ENCODE peak calls at places on chromosomes 4 and X, in four cellular contexts. One of them, this sample, is unnamed.

GRCh38 chr4:139950568-139950967 is 203.4 kb downstream of the MAML3 start:
- DNase-seq in AG09309: peak
- DNase-seq in fibroblast of pulmonary artery: peak
- DNase-seq in kidney: no peak
- DNase-seq in this sample: no peak

GRCh38 chr4:28469886-28470285 is 1609.2 kb downstream of the STIM2 start:
- DNase-seq in AG09309: peak
- DNase-seq in kidney: no peak
- DNase-seq in fibroblast of pulmonary artery: no peak
- DNase-seq in this sample: no peak

GRCh38 chrX:9133426-9133825 is 99.5 kb upstream of the FAM9B start:
- DNase-seq in AG09309: no peak
- DNase-seq in kidney: no peak
- DNase-seq in fibroblast of pulmonary artery: peak
- DNase-seq in this sample: no peak

GRCh38 chr4:79686976-79687375 is 278.9 kb upstream of the GK2 start:
- DNase-seq in fibroblast of pulmonary artery: no peak
- DNase-seq in AG09309: no peak
- DNase-seq in kidney: no peak
- DNase-seq in this sample: no peak

GRCh38 chr4:40656221-40656863 is 26.7 kb upstream of the RBM47 start:
- DNase-seq in fibroblast of pulmonary artery: no peak
- DNase-seq in kidney: no peak
- DNase-seq in AG09309: no peak
- DNase-seq in this sample: no peak

GRCh38 chr4:13918110-13918509 is 290.6 kb upstream of the BOD1L1 start:
- DNase-seq in fibroblast of pulmonary artery: peak
- DNase-seq in AG09309: peak
- DNase-seq in kidney: no peak
- DNase-seq in this sample: peak

GRCh38 chr4:170938588-170938987 is 848.8 kb upstream of the AADAT start:
- DNase-seq in kidney: no peak
- DNase-seq in AG09309: no peak
- DNase-seq in fibroblast of pulmonary artery: no peak
- DNase-seq in this sample: no peak

GRCh38 chr4:48262484-48262883 is 7.2 kb downstream of the TEC start:
- DNase-seq in kidney: no peak
- DNase-seq in fibroblast of pulmonary artery: no peak
- DNase-seq in AG09309: no peak
- DNase-seq in this sample: no peak

GRCh38 chr4:117479673-117480072 is 394.3 kb upstream of the TRAM1L1 start:
- DNase-seq in AG09309: no peak
- DNase-seq in kidney: no peak
- DNase-seq in fibroblast of pulmonary artery: no peak
- DNase-seq in this sample: no peak

GRCh38 chr4:3710451-3711182 is 55.6 kb upstream of the ADRA2C start:
- DNase-seq in AG09309: no peak
- DNase-seq in kidney: peak
- DNase-seq in fibroblast of pulmonary artery: no peak
- DNase-seq in this sample: no peak

GRCh38 chrX:3184176-3184930 is 143.1 kb downstream of the ARSF start:
- DNase-seq in kidney: no peak
- DNase-seq in AG09309: peak
- DNase-seq in fibroblast of pulmonary artery: peak
- DNase-seq in this sample: peak

GRCh38 chr4:141037441-141037840 is 95.8 kb downstream of the RNF150 start:
- DNase-seq in kidney: no peak
- DNase-seq in fibroblast of pulmonary artery: no peak
- DNase-seq in AG09309: no peak
- DNase-seq in this sample: no peak

GRCh38 chr4:188463909-188464308 is 324.7 kb downstream of the TRIML1 start:
- DNase-seq in kidney: no peak
- DNase-seq in fibroblast of pulmonary artery: no peak
- DNase-seq in AG09309: no peak
- DNase-seq in this sample: no peak

GRCh38 chr4:15947684-15948083 is 9.1 kb upstream of the FGFBP1 start:
- DNase-seq in fibroblast of pulmonary artery: no peak
- DNase-seq in AG09309: no peak
- DNase-seq in kidney: no peak
- DNase-seq in this sample: no peak

GRCh38 chrX:24014388-24015018 is 12.5 kb downstream of the KLHL15 start:
- DNase-seq in kidney: no peak
- DNase-seq in AG09309: no peak
- DNase-seq in fibroblast of pulmonary artery: no peak
- DNase-seq in this sample: no peak

GRCh38 chr4:52312722-52313121 is 261.6 kb downstream of the SPATA18 start:
- DNase-seq in fibroblast of pulmonary artery: no peak
- DNase-seq in kidney: no peak
- DNase-seq in AG09309: no peak
- DNase-seq in this sample: no peak

GRCh38 chr4:24195976-24196736 is 306.3 kb upstream of the PPARGC1A start:
- DNase-seq in fibroblast of pulmonary artery: no peak
- DNase-seq in AG09309: no peak
- DNase-seq in kidney: no peak
- DNase-seq in this sample: no peak

GRCh38 chr4:92199135-92199534 is 104.6 kb upstream of the GRID2 start:
- DNase-seq in AG09309: no peak
- DNase-seq in fibroblast of pulmonary artery: no peak
- DNase-seq in kidney: no peak
- DNase-seq in this sample: no peak

GRCh38 chrX:10098235-10098819 is 58.4 kb upstream of the CLCN4 start:
- DNase-seq in fibroblast of pulmonary artery: no peak
- DNase-seq in kidney: no peak
- DNase-seq in AG09309: no peak
- DNase-seq in this sample: no peak

GRCh38 chrX:135435933-135436332 is 14.2 kb downstream of the SMIM10L2A start:
- DNase-seq in kidney: no peak
- DNase-seq in fibroblast of pulmonary artery: no peak
- DNase-seq in AG09309: no peak
- DNase-seq in this sample: no peak

GRCh38 chrX:82756272-82756671 is 751.8 kb upstream of the POU3F4 start:
- DNase-seq in AG09309: no peak
- DNase-seq in fibroblast of pulmonary artery: no peak
- DNase-seq in kidney: no peak
- DNase-seq in this sample: no peak

GRCh38 chr4:47110670-47111069 is 79.3 kb downstream of the GABRB1 start:
- DNase-seq in fibroblast of pulmonary artery: no peak
- DNase-seq in AG09309: no peak
- DNase-seq in kidney: no peak
- DNase-seq in this sample: no peak

GRCh38 chr4:123869517-123870282 is 473.1 kb downstream of the SPRY1 start:
- DNase-seq in fibroblast of pulmonary artery: no peak
- DNase-seq in AG09309: no peak
- DNase-seq in kidney: no peak
- DNase-seq in this sample: no peak

GRCh38 chrX:38870386-38870895 is 69.2 kb downstream of the MID1IP1 start:
- DNase-seq in fibroblast of pulmonary artery: no peak
- DNase-seq in AG09309: no peak
- DNase-seq in kidney: no peak
- DNase-seq in this sample: no peak

GRCh38 chr4:88802138-88802537 is 104.5 kb upstream of the NAP1L5 start:
- DNase-seq in fibroblast of pulmonary artery: no peak
- DNase-seq in AG09309: no peak
- DNase-seq in kidney: no peak
- DNase-seq in this sample: no peak

DNA sequence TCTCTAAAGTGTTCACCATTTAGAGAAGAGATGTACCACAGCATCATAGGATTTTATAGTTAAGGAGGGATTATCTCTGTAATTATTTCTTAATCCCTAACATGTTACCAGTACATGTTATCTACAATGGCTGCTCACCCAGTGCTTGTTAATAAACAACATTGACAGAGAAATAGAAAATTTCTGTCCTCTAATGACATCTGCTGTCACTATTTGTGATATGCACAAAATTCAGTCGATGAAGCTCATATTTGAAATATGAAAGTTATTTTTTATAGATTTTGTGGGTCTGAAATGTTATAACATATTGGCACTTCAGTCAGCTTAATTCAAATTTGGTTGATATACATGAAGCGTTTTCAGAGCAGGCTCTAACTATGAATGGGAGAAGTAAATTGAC is 48.8 kb upstream of the GRXCR1 start:
- DNase-seq in kidney: no peak
- DNase-seq in fibroblast of pulmonary artery: no peak
- DNase-seq in AG09309: no peak
- DNase-seq in this sample: no peak
- TF ChIP-seq CTCF in kidney: no peak
- TF ChIP-seq CTCF in fibroblast of pulmonary artery: no peak
- TF ChIP-seq CTCF in AG09309: no peak
- TF ChIP-seq CTCF in this sample: no peak

GRCh38 chrX:140764401-140764919 is 54.9 kb downstream of the LINC00632 start:
- DNase-seq in fibroblast of pulmonary artery: peak
- DNase-seq in kidney: peak
- DNase-seq in AG09309: no peak
- DNase-seq in this sample: no peak
- H3K4me3 ChIP-seq in fibroblast of pulmonary artery: peak
- H3K4me3 ChIP-seq in kidney: peak
- H3K4me3 ChIP-seq in AG09309: peak
- H3K4me3 ChIP-seq in this sample: peak

GRCh38 chr4:84529169-84529751 is 30.2 kb upstream of the NKX6-1 start:
- DNase-seq in AG09309: no peak
- DNase-seq in kidney: no peak
- DNase-seq in fibroblast of pulmonary artery: peak
- DNase-seq in this sample: peak
- TF ChIP-seq CTCF in AG09309: peak
- TF ChIP-seq CTCF in kidney: peak
- TF ChIP-seq CTCF in fibroblast of pulmonary artery: peak
- TF ChIP-seq CTCF in this sample: peak

DNA sequence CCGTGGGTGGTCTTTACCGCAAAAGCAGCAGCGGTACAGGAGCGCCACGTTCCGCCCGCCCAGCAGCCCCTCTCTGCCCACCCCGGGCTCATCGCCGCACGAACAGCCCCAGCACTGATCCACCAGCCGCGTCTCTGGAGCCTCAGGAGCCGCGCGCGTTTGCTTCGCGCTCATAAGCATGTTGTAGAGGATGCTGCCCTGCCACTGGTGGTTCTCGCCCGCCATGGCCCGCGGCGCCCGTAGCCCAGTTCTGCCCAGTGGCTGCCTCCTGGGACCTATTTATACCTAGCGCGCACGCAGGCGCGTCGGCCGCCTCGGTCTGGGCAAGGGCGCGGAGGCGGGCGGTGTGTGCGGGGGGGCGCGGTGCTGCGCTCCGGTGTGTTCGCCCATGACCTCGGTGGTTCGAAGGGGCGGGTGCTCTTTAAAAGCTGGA is at the start of gene NR0B1:
- DNase-seq in kidney: peak
- DNase-seq in fibroblast of pulmonary artery: no peak
- DNase-seq in AG09309: no peak
- DNase-seq in this sample: no peak
- H3K4me3 ChIP-seq in kidney: no peak
- H3K4me3 ChIP-seq in fibroblast of pulmonary artery: no peak
- H3K4me3 ChIP-seq in AG09309: no peak
- H3K4me3 ChIP-seq in this sample: peak